ENCODE peak calls at places on chromosomes 6 and 20, in seven cellular contexts. Q is endodermal cell, R is cardiac muscle cell, N is A673, V is ovary, G is thoracic aorta, Z is left ventricle myocardium inferior. X is an unnamed sample.

GRCh38 chr6:12283904-12284303 is 6.3 kb upstream of the EDN1 start:
- DNase-seq in V (no peak), G (no peak), Z (no peak), N (no peak), R (no peak), Q (no peak), X (no peak)

GRCh38 chr6:41605649-41606048 is 32.6 kb upstream of the MDFI start:
- DNase-seq in R (no peak), Q (no peak), N (no peak), G (no peak), V (no peak), Z (no peak), X (no peak)

GRCh38 chr6:82144852-82145332 is 102.7 kb downstream of the IBTK start:
- DNase-seq in R (peak; percentile 32), Q (peak; percentile 62), Z (peak; percentile 56), G (peak; percentile 53), V (peak; percentile 36), N (peak; percentile 86), X (no peak)

GRCh38 chr6:26216015-26216885 is 129.0 kb downstream of the HFE start:
- DNase-seq in R (peak; percentile 94), N (peak; percentile 98), Q (peak; percentile 91), Z (no peak), V (peak; percentile 82), G (peak; percentile 28), X (peak; percentile 88)

GRCh38 chr6:11810854-11811643 is 32.4 kb upstream of the ADTRP start:
- DNase-seq in G (no peak), Q (no peak), V (no peak), Z (no peak), R (no peak), N (peak; percentile 81), X (no peak)

GRCh38 chr6:56026461-56027180 is 151.2 kb upstream of the BMP5 start:
- DNase-seq in V (no peak), N (no peak), G (no peak), Z (no peak), R (no peak), Q (no peak), X (no peak)

GRCh38 chr20:47993035-47993755 is 207.9 kb upstream of the SULF2 start:
- DNase-seq in R (no peak), Q (no peak), G (no peak), V (no peak), Z (no peak), N (no peak), X (no peak)

GRCh38 chr20:42179768-42180167 is 561.6 kb upstream of the CHD6 start:
- DNase-seq in V (no peak), Q (peak; percentile 84), G (no peak), Z (no peak), N (peak; percentile 46), R (peak; percentile 58), X (no peak)

GRCh38 chr20:52684176-52684575 is 288.0 kb upstream of the TSHZ2 start:
- DNase-seq in V (no peak), Q (no peak), R (no peak), Z (no peak), N (no peak), G (no peak), X (no peak)

GRCh38 chr6:36360241-36361054 is 23.8 kb upstream of the BNIP5 start:
- DNase-seq in G (peak; percentile 71), Z (peak; percentile 71), V (peak; percentile 82), N (peak; percentile 87), R (peak; percentile 93), Q (peak; percentile 93), X (peak; percentile 69)

GRCh38 chr6:32255212-32256153 is 31.6 kb upstream of the NOTCH4 start:
- DNase-seq in Q (peak; percentile 92), V (peak; percentile 84), G (no peak), N (peak; percentile 93), R (peak; percentile 53), Z (peak; percentile 60), X (peak; percentile 34)

GRCh38 chr6:5958948-5959347 is 47.8 kb downstream of the NRN1 start:
- DNase-seq in N (no peak), Q (peak; percentile 55), R (no peak), G (no peak), V (no peak), Z (no peak), X (no peak)

GRCh38 chr6:52571099-52571755 is 5.6 kb downstream of the TRAM2 start:
- DNase-seq in V (no peak), R (no peak), G (no peak), Z (no peak), Q (no peak), N (no peak), X (no peak)

GRCh38 chr6:36858407-36858981 is 16.1 kb downstream of the PPIL1 start:
- DNase-seq in N (no peak), R (no peak), G (no peak), Z (no peak), Q (peak; percentile 81), V (peak; percentile 71), X (no peak)

GRCh38 chr20:44969320-44969879 is 3.1 kb downstream of the STK4 start:
- DNase-seq in R (no peak), G (no peak), Q (no peak), Z (no peak), N (no peak), V (no peak), X (peak; percentile 33)

GRCh38 chr20:11919046-11919445 is 1.4 kb downstream of the BTBD3 start:
- DNase-seq in Q (no peak), G (no peak), Z (peak; percentile 38), R (no peak), V (no peak), N (no peak), X (no peak)

GRCh38 chr6:163489584-163489983 is 75.1 kb downstream of the QKI start:
- DNase-seq in V (no peak), Q (no peak), N (no peak), G (no peak), Z (no peak), R (no peak), X (no peak)

GRCh38 chr6:127053032-127053908 is 65.2 kb upstream of the RSPO3 start:
- DNase-seq in N (peak; percentile 23), V (no peak), R (no peak), Z (no peak), Q (no peak), G (no peak), X (no peak)

GRCh38 chr6:162294030-162294429 is 433.5 kb downstream of the PRKN start:
- DNase-seq in R (no peak), G (no peak), Q (no peak), N (no peak), Z (no peak), V (no peak), X (no peak)

GRCh38 chr6:70724524-70724923 is 56.8 kb downstream of the SMAP1 start:
- DNase-seq in R (no peak), N (no peak), Z (no peak), Q (no peak), V (no peak), G (no peak), X (no peak)

GRCh38 chr6:108780784-108781183 is 67.4 kb upstream of the ARMC2 start:
- DNase-seq in Q (no peak), Z (no peak), V (no peak), N (no peak), R (no peak), G (no peak), X (no peak)

GRCh38 chr6:26187981-26188635 is 100.9 kb downstream of the HFE start:
- DNase-seq in Z (no peak), G (no peak), R (peak; percentile 21), V (peak; percentile 54), N (peak; percentile 72), Q (peak; percentile 83), X (no peak)

GRCh38 chr20:46995561-46996142 is 101.0 kb downstream of the EYA2 start:
- DNase-seq in Z (no peak), Q (peak; percentile 87), G (no peak), N (no peak), V (no peak), R (no peak), X (no peak)

GRCh38 chr20:64220420-64220819 is 35.1 kb upstream of the PCMTD2 start:
- DNase-seq in R (no peak), G (no peak), V (no peak), N (no peak), Q (no peak), Z (no peak), X (no peak)

GRCh38 chr20:64219202-64219601 is 36.3 kb upstream of the PCMTD2 start:
- DNase-seq in R (no peak), N (no peak), V (no peak), Q (no peak), G (no peak), Z (no peak), X (no peak)

GRCh38 chr20:64217539-64217938 is 38.0 kb upstream of the PCMTD2 start:
- DNase-seq in Q (no peak), R (no peak), G (no peak), V (no peak), N (no peak), Z (no peak), X (no peak)

GRCh38 chr20:64220891-64221527 is 34.5 kb upstream of the PCMTD2 start:
- DNase-seq in Z (no peak), V (no peak), R (no peak), N (no peak), G (no peak), Q (no peak), X (no peak)

DNA sequence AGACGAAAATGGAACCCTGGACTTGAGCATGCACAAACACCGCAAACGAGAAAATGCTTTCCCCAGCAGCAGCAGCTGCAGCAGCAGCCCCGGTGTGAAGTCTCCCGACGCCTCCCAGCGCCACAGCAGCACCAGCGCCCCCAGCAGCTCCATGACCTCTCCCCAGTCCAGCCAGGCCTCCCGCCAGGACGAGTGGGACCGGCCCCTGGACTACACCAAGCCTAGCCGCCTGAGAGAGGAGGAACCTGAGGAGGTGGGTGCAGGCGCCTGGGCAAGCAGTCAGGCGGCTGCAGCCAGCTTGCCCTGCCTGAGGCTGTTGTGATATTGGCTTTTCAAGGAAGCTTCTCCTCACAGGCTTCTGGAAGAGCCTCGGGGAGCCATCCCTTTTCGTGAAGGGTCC is 35.8 kb upstream of the PCMTD2 start:
- DNase-seq in Q (no peak), V (no peak), Z (no peak), G (no peak), R (no peak), N (no peak), X (no peak)
- H3K27me3 ChIP-seq in Q (peaks cover 20% of the 10 kb centered on the region), V (no peaks in the 10 kb centered on the region), Z (no peaks in the 10 kb centered on the region), G (no peaks in the 10 kb centered on the region), R (no peaks in the 10 kb centered on the region), N (no peaks in the 10 kb centered on the region), X (no peaks in the 10 kb centered on the region)

GRCh38 chr20:50284811-50285375 is 94.3 kb downstream of the CEBPB start:
- DNase-seq in Q (no peak), Z (no peak), V (peak; percentile 81), N (no peak), R (peak; percentile 39), G (no peak), X (no peak)
- H3K4me3 ChIP-seq in Q (no peak overlapping the region), Z (no peak overlapping the region), V (no peak overlapping the region), N (no peak overlapping the region), R (no peak overlapping the region), G (no peak overlapping the region), X (no peak overlapping the region)

DNA sequence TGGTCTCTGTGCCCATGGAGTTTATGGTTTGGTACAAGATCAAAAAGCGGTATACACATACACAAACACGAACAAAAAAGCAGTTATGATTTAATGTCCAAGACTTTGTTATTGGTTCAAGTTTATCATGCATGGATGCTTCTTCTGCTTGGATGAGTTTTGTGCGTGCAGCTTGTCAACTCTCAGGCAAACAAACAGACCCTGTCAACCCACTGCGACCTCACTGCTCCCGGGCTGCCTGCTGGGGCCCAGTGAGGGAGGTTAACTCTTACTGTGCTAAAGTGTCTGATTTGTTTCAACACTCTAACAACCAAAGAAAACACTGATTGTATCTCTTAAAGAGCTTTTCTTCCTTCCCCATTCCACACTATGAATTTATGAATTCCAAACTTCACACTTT is 26.8 kb upstream of the DDR1 start:
- DNase-seq in G (no peak), Q (no peak), V (no peak), Z (no peak), R (no peak), N (no peak), X (no peak)
- H3K4me1 ChIP-seq in G (no peaks in the 10 kb centered on the region), Q (no peaks in the 10 kb centered on the region), V (peaks cover 10% of the 10 kb centered on the region), Z (no peaks in the 10 kb centered on the region), R (peaks cover 5% of the 10 kb centered on the region), N (no peaks in the 10 kb centered on the region), X (no peaks in the 10 kb centered on the region)

GRCh38 chr6:2632943-2633584 is 117.7 kb downstream of the MYLK4 start:
- DNase-seq in Q (no peak), N (no peak), Z (no peak), V (no peak), R (no peak), G (no peak), X (no peak)
- H3K27me3 ChIP-seq in Q (no peaks in the 10 kb centered on the region), N (no peaks in the 10 kb centered on the region), Z (no peaks in the 10 kb centered on the region), V (no peaks in the 10 kb centered on the region), R (no peaks in the 10 kb centered on the region), G (no peaks in the 10 kb centered on the region), X (no peaks in the 10 kb centered on the region)

X was measured in CD4-positive, alpha-beta memory T cell.